ENCODE peak calls at places on chromosomes 7 and 10, in four cellular contexts. H, L, M and T are unnamed samples.

GRCh38 chr10:89428873-89429272 is 14.5 kb downstream of the IFIT5 start:
- DNase-seq in H (no peak), L (no peak), M (no peak), T (no peak)

GRCh38 chr10:78435484-78436222 is 402.0 kb downstream of the RPS24 start:
- DNase-seq in H (no peak), L (no peak), M (no peak), T (no peak)

GRCh38 chr10:15181576-15182156 is 13.2 kb upstream of the NMT2 start:
- DNase-seq in H (no peak), L (no peak), M (no peak), T (no peak)

GRCh38 chr7:70997275-70997674 is 134.7 kb upstream of the GALNT17 start:
- DNase-seq in H (no peak), L (no peak), M (no peak), T (no peak)

GRCh38 chr10:33106767-33107166 is 148.7 kb upstream of the ITGB1 start:
- DNase-seq in H (no peak), L (no peak), M (no peak), T (no peak)

GRCh38 chr10:129883637-129884389 is 80.3 kb downstream of the EBF3 start:
- DNase-seq in H (no peak), L (no peak), M (no peak), T (no peak)

GRCh38 chr7:30308392-30308791 is 24.0 kb downstream of the ZNRF2 start:
- DNase-seq in H (no peak), L (no peak), M (no peak), T (no peak)

GRCh38 chr7:141652691-141653090 is 49.3 kb downstream of the DENND11 start:
- DNase-seq in H (no peak), L (no peak), M (no peak), T (no peak)

GRCh38 chr7:92020636-92021035 is 80.0 kb downstream of the AKAP9 start:
- DNase-seq in H (no peak), L (no peak), M (no peak), T (no peak)

GRCh38 chr7:141227454-141227853 is 153.6 kb downstream of the TMEM178B start:
- DNase-seq in H (no peak), L (no peak), M (no peak), T (no peak)

GRCh38 chr10:98610301-98610700 is 163.6 kb upstream of the HPS1 start:
- DNase-seq in H (no peak), L (no peak), M (no peak), T (no peak)

GRCh38 chr10:100338434-100339036 is 8.5 kb upstream of the SCD start:
- DNase-seq in H (peak; percentile 26), L (peak; percentile 43), M (peak; percentile 85), T (peak; percentile 81)